ENCODE peak calls at places on chromosomes 4 and X, in ten cellular contexts. Z is T1000, N is T-helper 17 cell, S is AML-193, D is hypothalamus, Q is dermis blood vessel endothelial cell, C is Right ventricle myocardium inferior, Y is IMR-90, J is MG63, V is NCI-H1694 treated with DMSO at 0.1 percent for 48 hours. K is an unnamed sample.

GRCh38 chr4:184279496-184280082 is 61.9 kb upstream of the ENPP6 start:
- DNase-seq in V (no peak), C (no peak), N (no peak), Y (no peak), Z (no peak), S (no peak), D (no peak), Q (no peak), J (no peak), K (no peak)

GRCh38 chrX:39766085-39766726 is 331.6 kb downstream of the BCOR start:
- DNase-seq in Q (no peak), J (no peak), Y (no peak), S (no peak), V (no peak), N (no peak), Z (no peak), D (no peak), C (no peak), K (no peak)

GRCh38 chr4:3302164-3302785 is 9.5 kb downstream of the RGS12 start:
- DNase-seq in C (no peak), Y (no peak), V (no peak), D (no peak), Z (no peak), J (peak; percentile 45), S (no peak), Q (peak; percentile 72), N (peak; percentile 65), K (peak; percentile 47)

GRCh38 chrX:37383313-37383712 is 34.1 kb downstream of the PRRG1 start:
- DNase-seq in D (no peak), C (no peak), J (no peak), Y (peak; percentile 28), Q (no peak), S (no peak), N (no peak), V (no peak), Z (no peak), K (no peak)

GRCh38 chr4:142318280-142318679 is 527.8 kb downstream of the INPP4B start:
- DNase-seq in N (no peak), D (no peak), Q (peak; percentile 2), S (no peak), C (no peak), J (no peak), V (no peak), Z (no peak), Y (no peak), K (no peak)

GRCh38 chr4:23888421-23889319 is 1.2 kb downstream of the PPARGC1A start:
- DNase-seq in Q (no peak), D (no peak), V (no peak), C (no peak), J (no peak), N (no peak), Y (peak; percentile 52), Z (no peak), S (no peak), K (no peak)

GRCh38 chr4:90078440-90078839 is 48.8 kb upstream of the CCSER1 start:
- DNase-seq in Y (no peak), Z (no peak), C (no peak), D (no peak), S (no peak), J (no peak), V (no peak), Q (no peak), N (no peak), K (no peak)

GRCh38 chr4:148203056-148203898 is 238.9 kb downstream of the NR3C2 start:
- DNase-seq in C (no peak), N (no peak), V (no peak), Q (no peak), S (no peak), Y (no peak), Z (no peak), D (no peak), J (no peak), K (no peak)

GRCh38 chr4:26507286-26507685 is 17.0 kb upstream of the CCKAR start:
- DNase-seq in D (no peak), Z (no peak), Y (no peak), N (no peak), C (no peak), J (no peak), Q (no peak), S (no peak), V (no peak), K (no peak)

GRCh38 chr4:57034571-57034970 is 55.9 kb downstream of the POLR2B start:
- DNase-seq in V (no peak), D (no peak), Q (no peak), C (no peak), N (no peak), J (no peak), Z (no peak), S (no peak), Y (no peak), K (no peak)

GRCh38 chr4:43242611-43243010 is 350.1 kb downstream of the GRXCR1 start:
- DNase-seq in J (no peak), Z (no peak), Y (peak; percentile 39), Q (no peak), S (no peak), N (no peak), D (no peak), C (no peak), V (no peak), K (no peak)

GRCh38 chrX:136880452-136881013 is at the start of gene RBMX:
- DNase-seq in C (peak; percentile 89), N (peak; percentile 65), Z (peak; percentile 76), J (peak; percentile 85), Y (peak; percentile 93), Q (peak; percentile 94), V (peak; percentile 97), D (peak; percentile 29), S (peak; percentile 82), K (peak; percentile 89)

GRCh38 chrX:43958529-43958928 is 14.7 kb downstream of the NDP start:
- DNase-seq in Z (peak; percentile 2), D (no peak), C (no peak), Q (peak; percentile 85), N (no peak), J (peak; percentile 5), S (peak; percentile 24), V (peak; percentile 75), Y (peak; percentile 83), K (no peak)

GRCh38 chrX:106415276-106415895 is 196.4 kb upstream of the RADX start:
- DNase-seq in V (peak; percentile 0), J (no peak), C (no peak), Y (peak; percentile 13), S (no peak), D (no peak), N (no peak), Q (peak; percentile 17), Z (peak; percentile 2), K (no peak)

GRCh38 chr4:127888559-127888958 is 7.9 kb downstream of the PLK4 start:
- DNase-seq in N (no peak), D (no peak), V (peak; percentile 88), Q (no peak), J (no peak), C (no peak), S (no peak), Z (no peak), Y (no peak), K (no peak)

GRCh38 chr4:7487998-7488671 is 53.4 kb upstream of the PSAPL1 start:
- DNase-seq in D (no peak), Y (no peak), V (no peak), Q (no peak), C (peak; percentile 21), Z (no peak), N (no peak), S (no peak), J (no peak), K (no peak)

GRCh38 chrX:39158801-39159657 is 357.8 kb downstream of the MID1IP1 start:
- DNase-seq in D (no peak), Y (peak; percentile 11), N (no peak), V (peak; percentile 56), C (no peak), S (no peak), Z (peak; percentile 37), Q (no peak), J (no peak), K (no peak)

GRCh38 chr4:109721033-109721432 is 8.8 kb downstream of the PLA2G12A start:
- DNase-seq in Z (no peak), N (no peak), J (peak; percentile 5), Q (no peak), Y (peak; percentile 70), D (no peak), V (no peak), C (no peak), S (no peak), K (no peak)

GRCh38 chr4:40672528-40673522 is 43.2 kb upstream of the RBM47 start:
- DNase-seq in Z (peak; percentile 49), V (peak; percentile 2), N (no peak), D (no peak), Q (peak; percentile 75), S (peak; percentile 90), J (no peak), Y (peak; percentile 99), C (no peak), K (no peak)

GRCh38 chrX:102979536-102979935 is 42.5 kb downstream of the RAB40AL start:
- DNase-seq in D (no peak), V (no peak), Y (no peak), S (no peak), Z (no peak), Q (no peak), J (no peak), C (no peak), N (no peak), K (no peak)

GRCh38 chrX:153302796-153303195 is 18.8 kb downstream of the PNMA6F start:
- DNase-seq in S (no peak), V (no peak), N (no peak), Y (no peak), J (no peak), Q (no peak), D (no peak), C (no peak), Z (no peak), K (no peak)

GRCh38 chr4:11635336-11635735 is 206.6 kb upstream of the HS3ST1 start:
- DNase-seq in V (no peak), Y (peak; percentile 86), Q (peak; percentile 29), J (no peak), N (no peak), S (no peak), Z (peak; percentile 27), C (no peak), D (no peak), K (no peak)

GRCh38 chr4:154602404-154603020 is 9.9 kb downstream of the FGG start:
- DNase-seq in C (no peak), Z (no peak), Q (no peak), Y (no peak), N (no peak), S (no peak), V (no peak), D (no peak), J (no peak), K (no peak)

GRCh38 chrX:13428055-13428786 is 108.4 kb upstream of the ATXN3L start:
- DNase-seq in C (no peak), D (no peak), Z (no peak), J (peak; percentile 86), S (no peak), V (no peak), Q (peak; percentile 53), Y (peak; percentile 72), N (no peak), K (no peak)

GRCh38 chr4:8167815-8168214 is 9.2 kb upstream of the ABLIM2 start:
- DNase-seq in Q (no peak), D (no peak), V (no peak), J (no peak), S (peak; percentile 56), C (peak; percentile 73), Y (no peak), N (no peak), Z (no peak), K (no peak)

K was measured in memory B cell.